ENCODE peak calls at places on chromosome 11, in five cellular contexts. C is stimulated activated CD4-positive, alpha-beta T cell treated with anti-CD3 and anti-CD28 coated beads, Interleukin-1b, Interleukin-23, amount 100 ng/mL, for 24 hours; A is NCI-H1092 treated with DMSO at 0.1 percent for 48 hours; E is amniotic stem cell; N is chondrocyte. K is an unnamed sample.

GRCh38 chr11:94597896-94598295 is 30.7 kb downstream of the PIWIL4 start:
- DNase-seq in E (no peak), A (peak), N (no peak), C (no peak), K (no peak)

GRCh38 chr11:839875-840617 is 2.3 kb downstream of the POLR2L start:
- DNase-seq in A (no peak), N (no peak), E (no peak), C (no peak), K (no peak)

GRCh38 chr11:125290263-125290662 is 125.7 kb downstream of the PKNOX2 start:
- DNase-seq in E (no peak), N (no peak), A (no peak), C (no peak), K (no peak)

GRCh38 chr11:72308226-72309073 is 64.5 kb upstream of the PHOX2A start:
- DNase-seq in C (no peak), A (peak), E (peak), N (no peak), K (no peak)

GRCh38 chr11:35122308-35122707 is 16.7 kb upstream of the CD44 start:
- DNase-seq in N (no peak), C (no peak), A (no peak), E (no peak), K (no peak)

GRCh38 chr11:69463181-69463891 is 18.1 kb upstream of the LINC01488 start:
- DNase-seq in E (no peak), N (peak), A (no peak), C (no peak), K (peak)

GRCh38 chr11:8354622-8355417 is 91.1 kb upstream of the LMO1 start:
- DNase-seq in A (peak), C (no peak), E (no peak), N (peak), K (peak)

GRCh38 chr11:79209540-79210266 is 231.1 kb downstream of the TENM4 start:
- DNase-seq in C (no peak), E (no peak), N (no peak), A (peak), K (no peak)

GRCh38 chr11:46377831-46378230 is 3.6 kb upstream of the MDK start:
- DNase-seq in N (no peak), A (no peak), E (no peak), C (no peak), K (no peak)

GRCh38 chr11:128598755-128599154 is 11.4 kb upstream of the ETS1 start:
- DNase-seq in N (no peak), E (no peak), A (no peak), C (no peak), K (no peak)

GRCh38 chr11:3153291-3153861 is 11.7 kb downstream of the OSBPL5 start:
- DNase-seq in E (no peak), A (no peak), C (no peak), N (no peak), K (peak)

GRCh38 chr11:19316434-19316833 is 75.7 kb upstream of the E2F8 start:
- DNase-seq in N (no peak), C (no peak), E (no peak), A (no peak), K (no peak)

GRCh38 chr11:104918113-104918824 is 20.0 kb upstream of the CASP12 start:
- DNase-seq in C (no peak), A (no peak), N (no peak), E (peak), K (no peak)

GRCh38 chr11:77155082-77155475 is 27.0 kb downstream of the MYO7A start:
- DNase-seq in E (no peak), C (no peak), N (no peak), A (no peak), K (no peak)

GRCh38 chr11:2693271-2693833 is 6.4 kb downstream of the KCNQ1OT1 start:
- DNase-seq in C (no peak), N (peak), A (no peak), E (no peak), K (peak)

GRCh38 chr11:58676563-58677135 is 54.2 kb downstream of the CNTF start:
- DNase-seq in A (no peak), C (no peak), E (no peak), N (no peak), K (no peak)

GRCh38 chr11:60765355-60765754 is 8.7 kb downstream of the MS4A15 start:
- DNase-seq in A (no peak), E (no peak), C (no peak), N (no peak), K (peak)

GRCh38 chr11:116602637-116602942 is 170.2 kb downstream of the BUD13 start:
- DNase-seq in N (no peak), E (no peak), A (no peak), C (no peak), K (no peak)

GRCh38 chr11:119723243-119723951 is 5.6 kb downstream of the NECTIN1 start:
- DNase-seq in E (no peak), C (no peak), A (no peak), N (no peak), K (no peak)

GRCh38 chr11:60251485-60252207 is 8.7 kb upstream of the MS4A4E start:
- DNase-seq in A (peak), E (no peak), C (no peak), N (no peak), K (no peak)

GRCh38 chr11:76382209-76382608 is 1.1 kb downstream of the GVQW3 start:
- DNase-seq in N (no peak), A (no peak), E (no peak), C (no peak), K (no peak)

GRCh38 chr11:95241673-95242072 is 10.7 kb upstream of the SESN3 start:
- DNase-seq in C (no peak), A (no peak), N (no peak), E (no peak), K (no peak)

GRCh38 chr11:66950113-66950535 is 8.1 kb downstream of the PC start:
- DNase-seq in E (no peak), A (no peak), C (no peak), N (no peak), K (no peak)

GRCh38 chr11:25197515-25197914 is 700.7 kb downstream of the LUZP2 start:
- DNase-seq in A (no peak), E (no peak), N (no peak), C (no peak), K (no peak)

GRCh38 chr11:68581439-68581838 is 102.9 kb upstream of the GAL start:
- DNase-seq in N (no peak), A (peak), E (no peak), C (no peak), K (no peak)

GRCh38 chr11:45383229-45383628 is 97.1 kb upstream of the SYT13 start:
- DNase-seq in C (no peak), A (no peak), E (no peak), N (peak), K (peak)

GRCh38 chr11:14386895-14387480 is 28.0 kb upstream of the RRAS2 start:
- DNase-seq in N (no peak), C (no peak), A (no peak), E (no peak), K (no peak)

GRCh38 chr11:134361661-134362060 is 29.9 kb downstream of the GLB1L2 start:
- DNase-seq in A (no peak), E (no peak), N (peak), C (no peak), K (peak)

GRCh38 chr11:65811764-65812475 is 21.8 kb upstream of the SNX32 start:
- DNase-seq in A (no peak), C (no peak), N (no peak), E (no peak), K (no peak)

K was measured in spleen.